ENCODE peak calls at places on chromosome 15, in ten cellular contexts. D, E, O, T, S, J, M, H, X and R are unnamed samples.

GRCh38 chr15:43376017-43376705 is 5.3 kb downstream of the TUBGCP4 start:
- DNase-seq in J (peak; percentile 37), O (no peak), D (peak; percentile 12), X (no peak), H (no peak), E (peak; percentile 40), S (peak; percentile 55), T (peak; percentile 28), M (no peak), R (peak; percentile 12)

GRCh38 chr15:27454281-27455060 is 483.5 kb downstream of the GABRG3 start:
- DNase-seq in E (no peak), D (no peak), S (no peak), J (no peak), O (peak; percentile 7), T (peak; percentile 40), M (no peak), H (no peak), X (no peak), R (no peak)

GRCh38 chr15:80127911-80128310 is 24.9 kb upstream of the FAH start:
- DNase-seq in M (no peak), J (no peak), E (no peak), S (no peak), D (no peak), X (no peak), T (no peak), O (no peak), H (no peak), R (no peak)

GRCh38 chr15:39787479-39787878 is 4.8 kb upstream of the FSIP1 start:
- DNase-seq in T (no peak), M (no peak), S (no peak), D (no peak), H (no peak), O (no peak), J (no peak), E (no peak), X (no peak), R (no peak)

GRCh38 chr15:40982855-40983254 is 29.6 kb downstream of the CHAC1 start:
- DNase-seq in J (peak; percentile 72), X (no peak), T (peak; percentile 82), S (no peak), H (no peak), D (no peak), O (peak; percentile 67), E (no peak), M (no peak), R (no peak)

GRCh38 chr15:64095431-64095794 is 369 bp upstream of the SNX1 start:
- DNase-seq in M (no peak), T (no peak), E (no peak), H (no peak), D (no peak), X (no peak), S (no peak), J (no peak), O (no peak), R (no peak)

GRCh38 chr15:69813881-69814280 is 283.8 kb downstream of the TLE3 start:
- DNase-seq in S (no peak), H (no peak), E (no peak), O (no peak), J (no peak), T (no peak), M (no peak), D (no peak), X (no peak), R (no peak)

GRCh38 chr15:88624156-88624970 is 3.2 kb downstream of the AEN start:
- DNase-seq in D (no peak), T (peak; percentile 38), S (peak; percentile 68), X (no peak), H (no peak), E (no peak), M (no peak), O (no peak), J (peak; percentile 49), R (no peak)

GRCh38 chr15:57528940-57529565 is 62.7 kb upstream of the MYZAP start:
- DNase-seq in O (no peak), H (no peak), T (no peak), S (no peak), E (no peak), J (no peak), X (no peak), D (no peak), M (no peak), R (no peak)

GRCh38 chr15:57533062-57533735 is 58.5 kb upstream of the MYZAP start:
- DNase-seq in M (no peak), J (no peak), O (no peak), X (no peak), D (no peak), E (no peak), S (no peak), T (no peak), H (no peak), R (no peak)

GRCh38 chr15:57527382-57528091 is 64.2 kb upstream of the MYZAP start:
- DNase-seq in O (peak; percentile 78), H (no peak), T (peak; percentile 93), E (peak; percentile 60), X (no peak), M (peak; percentile 67), D (no peak), J (peak; percentile 27), S (peak; percentile 59), R (peak; percentile 28)

GRCh38 chr15:57526615-57527014 is 65.1 kb upstream of the MYZAP start:
- DNase-seq in M (no peak), T (no peak), E (no peak), X (no peak), S (no peak), J (no peak), O (no peak), D (no peak), H (no peak), R (no peak)

DNA sequence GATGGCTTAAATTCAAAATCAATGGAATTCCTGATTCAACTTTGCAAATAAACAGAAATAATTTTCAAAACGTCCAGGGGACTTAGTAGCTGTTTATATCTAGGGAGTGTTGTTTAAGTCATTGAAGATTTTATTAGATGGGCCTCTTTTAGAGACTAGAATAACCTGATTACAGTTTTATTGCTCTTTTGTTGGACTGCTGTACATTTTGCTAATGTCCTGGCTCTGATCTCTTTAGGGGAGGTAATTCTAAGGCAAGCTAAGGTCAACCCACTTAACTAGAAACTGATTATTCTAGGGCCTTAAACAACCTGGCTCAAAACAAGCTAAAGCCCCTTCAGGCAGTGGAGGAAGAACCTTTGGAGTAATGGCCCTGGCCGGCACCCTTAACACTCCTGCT is 62.0 kb upstream of the MYZAP start:
- DNase-seq in J (no peak), E (no peak), X (no peak), M (no peak), O (no peak), T (no peak), S (no peak), D (no peak), H (no peak), R (no peak)
- TF ChIP-seq CTCF in J (no peak), E (no peak), X (no peak), M (no peak), O (no peak), T (no peak), S (no peak), D (no peak), H (no peak), R (no peak)

GRCh38 chr15:24763891-24764290 is 88.3 kb downstream of the NPAP1 start:
- DNase-seq in O (no peak), E (no peak), J (no peak), D (no peak), S (no peak), T (no peak), X (no peak), H (no peak), M (no peak), R (no peak)

GRCh38 chr15:24760066-24760465 is 84.5 kb downstream of the NPAP1 start:
- DNase-seq in H (no peak), O (no peak), M (no peak), D (no peak), T (no peak), S (no peak), X (no peak), J (no peak), E (no peak), R (no peak)

GRCh38 chr15:24766511-24767133 is 91.0 kb downstream of the NPAP1 start:
- DNase-seq in D (no peak), X (no peak), H (no peak), M (no peak), E (no peak), T (no peak), S (no peak), O (no peak), J (no peak), R (no peak)

GRCh38 chr15:24764375-24765171 is 89.0 kb downstream of the NPAP1 start:
- DNase-seq in S (no peak), M (no peak), X (no peak), D (no peak), O (no peak), E (no peak), J (no peak), H (no peak), T (no peak), R (no peak)

DNA sequence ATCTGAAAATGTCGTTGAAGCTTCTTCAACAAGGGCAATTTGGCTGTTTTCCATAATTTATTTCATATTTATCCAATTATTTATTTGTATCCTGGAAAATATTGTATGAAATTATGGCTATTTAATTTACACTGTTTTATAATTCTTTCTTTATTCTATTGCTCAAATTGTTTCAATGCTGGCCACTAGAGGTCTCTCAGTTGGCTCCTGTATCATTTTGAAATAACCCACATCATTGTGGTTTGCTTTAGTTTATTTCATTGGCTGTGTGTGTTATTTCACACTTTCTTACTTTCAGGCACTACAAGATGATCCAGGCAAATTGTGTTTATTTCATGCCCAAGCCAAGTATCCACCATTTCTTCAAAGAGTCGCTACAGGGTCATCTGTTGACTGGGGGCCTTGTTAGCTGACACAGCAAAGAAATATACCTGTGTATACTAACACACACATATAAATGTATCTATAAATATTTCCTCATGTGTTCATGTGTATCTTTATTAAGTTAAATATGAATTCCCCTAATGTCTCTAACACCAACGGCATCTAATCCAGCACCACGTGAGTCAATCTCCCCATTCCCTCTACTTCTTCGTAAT is 86.2 kb downstream of the NPAP1 start:
- DNase-seq in H (no peak), S (peak; percentile 7), O (no peak), E (no peak), M (no peak), D (no peak), X (no peak), J (no peak), T (peak; percentile 12), R (no peak)
- TF ChIP-seq CTCF in H (peak; percentile 61), S (no peak), O (peak; percentile 53), E (peak; percentile 34), M (peak; percentile 8), D (peak; percentile 57), X (no peak), J (peak; percentile 34), T (peak; percentile 36), R (peak; percentile 65)

GRCh38 chr15:44550734-44551133 is 13.8 kb downstream of the EIF3J start:
- DNase-seq in M (no peak), J (no peak), E (no peak), D (no peak), H (no peak), X (no peak), S (no peak), O (no peak), T (no peak), R (no peak)

GRCh38 chr15:44541282-44541958 is 4.5 kb downstream of the EIF3J start:
- DNase-seq in J (no peak), S (no peak), O (peak; percentile 80), D (no peak), H (no peak), E (no peak), M (peak; percentile 50), T (peak; percentile 91), X (no peak), R (no peak)

GRCh38 chr15:44550256-44550655 is 13.3 kb downstream of the EIF3J start:
- DNase-seq in T (peak; percentile 52), H (no peak), M (no peak), S (no peak), E (no peak), X (no peak), J (no peak), D (no peak), O (no peak), R (no peak)

DNA sequence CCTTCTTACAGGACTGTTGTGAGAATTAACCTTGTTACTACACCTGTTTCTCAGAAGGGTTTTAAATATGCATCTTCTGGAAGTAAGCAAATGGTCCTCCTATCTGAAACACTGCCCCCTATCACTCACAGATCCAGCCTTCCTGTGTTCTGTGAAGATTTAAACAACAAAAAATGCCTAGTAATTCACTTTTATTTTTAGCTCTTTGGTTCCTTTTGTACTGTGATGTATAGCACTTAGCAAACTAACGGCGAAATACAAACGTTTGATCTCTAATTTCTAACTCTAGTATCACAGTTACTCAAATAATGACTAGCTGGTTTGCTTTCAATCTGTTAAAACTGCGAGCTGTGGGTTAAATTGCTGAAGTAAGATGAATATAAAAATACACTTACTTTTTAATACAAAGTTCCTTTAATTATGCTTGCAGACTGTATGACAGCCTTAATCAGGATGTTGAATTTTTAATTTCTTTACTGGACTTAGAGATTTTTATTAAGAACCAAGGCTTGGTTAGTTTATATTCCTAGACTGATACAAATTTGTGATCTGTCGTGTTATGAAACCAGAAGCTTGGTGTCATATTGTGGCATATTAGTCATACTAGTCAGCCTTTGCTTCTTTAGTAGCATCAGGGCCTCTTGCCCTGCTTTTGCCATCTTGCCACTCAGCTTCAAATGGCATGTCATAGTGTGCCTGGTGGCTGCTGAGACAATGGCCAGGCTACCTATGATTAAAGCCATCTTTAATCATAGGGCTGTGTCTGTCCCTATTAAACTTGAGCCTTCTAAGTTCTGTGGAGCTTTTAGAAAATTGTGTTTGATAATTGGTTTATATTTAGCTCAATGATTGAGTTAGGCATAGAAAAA is 9.2 kb downstream of the EIF3J start:
- DNase-seq in S (peak; percentile 39), H (no peak), M (no peak), E (no peak), X (no peak), O (no peak), T (peak; percentile 52), D (no peak), J (no peak), R (no peak)
- TF ChIP-seq CTCF in S (no peak), H (no peak), M (peak; percentile 32), E (no peak), X (no peak), O (peak; percentile 51), T (peak; percentile 44), D (peak; percentile 38), J (no peak), R (peak; percentile 49)

GRCh38 chr15:89770041-89770440 is 6.1 kb upstream of the MESP2 start:
- DNase-seq in H (no peak), J (no peak), O (no peak), T (peak; percentile 68), E (no peak), M (no peak), D (no peak), X (no peak), S (no peak), R (no peak)

GRCh38 chr15:89765694-89766093 is 10.4 kb upstream of the MESP2 start:
- DNase-seq in T (no peak), H (no peak), M (no peak), D (no peak), X (no peak), E (no peak), J (no peak), O (no peak), S (no peak), R (no peak)

GRCh38 chr15:89768071-89768500 is 8.0 kb upstream of the MESP2 start:
- DNase-seq in S (no peak), O (no peak), T (peak; percentile 82), D (no peak), E (no peak), M (no peak), H (no peak), X (peak; percentile 77), J (no peak), R (no peak)

GRCh38 chr15:89766357-89767311 is 9.5 kb upstream of the MESP2 start:
- DNase-seq in D (no peak), H (peak; percentile 54), T (no peak), S (no peak), X (peak; percentile 52), O (no peak), J (no peak), M (no peak), E (no peak), R (no peak)

DNA sequence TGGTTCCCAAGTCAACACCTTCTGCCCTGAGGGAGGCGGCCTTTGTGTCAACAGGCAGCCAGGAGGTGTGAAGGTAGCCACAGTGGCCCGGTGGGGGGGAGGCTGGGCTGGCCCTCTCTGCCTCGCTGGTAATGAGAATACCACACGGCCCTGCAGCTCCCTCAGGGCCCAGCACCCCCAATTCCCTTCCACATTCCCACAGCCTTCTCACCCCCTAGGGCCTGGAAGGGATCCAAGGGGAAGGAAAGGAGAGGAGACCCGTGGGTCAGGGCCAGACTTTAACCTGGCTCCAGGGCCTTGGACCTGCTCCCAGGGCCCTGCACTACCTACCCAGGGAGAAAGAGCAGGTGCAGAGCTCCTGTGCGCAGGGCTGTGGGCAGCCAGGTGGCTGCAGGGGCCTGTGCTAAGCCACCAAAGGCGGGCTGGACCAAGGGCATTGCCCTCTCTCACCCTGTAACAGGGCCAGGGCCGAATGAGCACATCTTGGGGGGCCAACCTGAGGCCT is 8.7 kb upstream of the MESP2 start:
- DNase-seq in S (no peak), X (peak; percentile 71), T (no peak), E (no peak), M (no peak), D (no peak), J (no peak), H (no peak), O (no peak), R (no peak)
- TF ChIP-seq CTCF in S (no peak), X (no peak), T (no peak), E (no peak), M (no peak), D (no peak), J (no peak), H (no peak), O (no peak), R (no peak)